ENCODE peak calls at places on chromosomes 2 and 18, in nine cellular contexts. R is activated T-helper 1 cell treated with anti-CD3 and anti-CD28 coated beads, Interleukin-2, amount 50 U/mL, for 16 hours; U is IMR-90; I is nephron progenitor cell; H is H9; Q is thyroid gland; E is Peyer's patch; B is activated T-cell treated with anti-CD3 and anti-CD28 coated beads for 4 hours; T is GM23338. G is an unnamed sample.

GRCh38 chr2:235264121-235264493 is 229.7 kb upstream of the AGAP1 start:
- DNase-seq in U (no peak), H (no peak), I (no peak), R (no peak), Q (no peak), B (no peak), E (no peak), T (no peak), G (no peak)

GRCh38 chr18:57188851-57189565 is 42.1 kb downstream of the BOD1L2 start:
- DNase-seq in R (no peak), B (no peak), H (no peak), U (no peak), I (no peak), Q (no peak), T (no peak), E (no peak), G (no peak)

GRCh38 chr2:182866461-182867369 is at the start of gene FRZB:
- DNase-seq in Q (peak), U (peak), I (peak), E (peak), T (peak), B (no peak), H (peak), R (no peak), G (no peak)

GRCh38 chr2:204483497-204484164 is 61.6 kb upstream of the PARD3B start:
- DNase-seq in Q (peak), T (no peak), E (no peak), H (no peak), I (no peak), U (no peak), R (no peak), B (no peak), G (no peak)

GRCh38 chr2:36423172-36423571 is 67.6 kb downstream of the CRIM1 start:
- DNase-seq in H (no peak), B (no peak), U (no peak), I (no peak), Q (no peak), R (no peak), T (no peak), E (no peak), G (no peak)

GRCh38 chr18:27605107-27605834 is 420.2 kb upstream of the CHST9 start:
- DNase-seq in T (peak), I (peak), B (no peak), H (peak), R (no peak), U (peak), Q (peak), E (peak), G (no peak)

GRCh38 chr2:239365071-239365781 is 35.6 kb downstream of the HDAC4 start:
- DNase-seq in B (no peak), E (no peak), R (no peak), I (no peak), H (no peak), Q (no peak), T (no peak), U (no peak), G (no peak)

GRCh38 chr2:102801098-102801718 is 39.4 kb downstream of the TMEM182 start:
- DNase-seq in R (no peak), B (no peak), H (no peak), U (peak), I (no peak), E (no peak), T (peak), Q (no peak), G (no peak)

GRCh38 chr18:8351173-8351572 is 258.1 kb upstream of the RAB12 start:
- DNase-seq in R (no peak), E (no peak), T (no peak), H (no peak), U (peak), I (no peak), Q (no peak), B (no peak), G (no peak)

GRCh38 chr2:124815386-124815785 is 790.3 kb downstream of the CNTNAP5 start:
- DNase-seq in Q (no peak), T (no peak), R (no peak), E (no peak), U (no peak), H (no peak), I (no peak), B (no peak), G (no peak)

GRCh38 chr2:102289129-102289528 is 22.2 kb upstream of the IL1RL1 start:
- DNase-seq in E (no peak), B (no peak), I (no peak), U (peak), T (no peak), H (no peak), R (no peak), Q (no peak), G (no peak)

GRCh38 chr2:128375454-128375853 is 56.8 kb upstream of the HS6ST1 start:
- DNase-seq in H (no peak), T (no peak), B (no peak), U (no peak), E (peak), Q (peak), I (no peak), R (no peak), G (peak)

GRCh38 chr2:193776988-193777387 is 1582.3 kb upstream of the TMEFF2 start:
- DNase-seq in E (no peak), T (no peak), B (no peak), Q (no peak), U (no peak), H (no peak), R (no peak), I (no peak), G (no peak)

GRCh38 chr2:64298161-64298560 is 153.9 kb upstream of the PELI1 start:
- DNase-seq in E (no peak), T (no peak), Q (no peak), B (no peak), H (no peak), I (no peak), R (no peak), U (no peak), G (no peak)

GRCh38 chr2:57373530-57373929 is 673.1 kb upstream of the VRK2 start:
- DNase-seq in T (no peak), U (peak), B (no peak), I (no peak), E (no peak), H (no peak), R (no peak), Q (no peak), G (no peak)

GRCh38 chr2:62966995-62967394 is 83.6 kb upstream of the OTX1 start:
- DNase-seq in E (no peak), H (no peak), B (no peak), I (no peak), Q (no peak), T (no peak), U (no peak), R (no peak), G (no peak)

GRCh38 chr18:62717850-62718229 is 2.5 kb downstream of the PHLPP1 start:
- DNase-seq in I (no peak), E (no peak), B (no peak), Q (no peak), U (peak), T (no peak), R (no peak), H (no peak), G (no peak)

GRCh38 chr18:48300463-48300961 is 108.7 kb downstream of the ZBTB7C start:
- DNase-seq in U (no peak), B (no peak), H (peak), T (peak), I (peak), R (no peak), Q (no peak), E (no peak), G (no peak)

GRCh38 chr18:50446629-50447028 is 71.8 kb downstream of the SKA1 start:
- DNase-seq in I (no peak), R (no peak), H (no peak), B (no peak), E (no peak), T (peak), Q (no peak), U (no peak), G (no peak)

GRCh38 chr2:101781730-101782426 is 84.4 kb downstream of the MAP4K4 start:
- DNase-seq in R (no peak), I (no peak), H (no peak), B (no peak), U (no peak), E (no peak), Q (no peak), T (no peak), G (no peak)

GRCh38 chr18:23232331-23232730 is 97.0 kb downstream of the CABLES1 start:
- DNase-seq in E (no peak), I (no peak), H (no peak), Q (no peak), U (no peak), B (no peak), R (no peak), T (no peak), G (no peak)

GRCh38 chr2:72796766-72797165 is 29.1 kb downstream of the EXOC6B start:
- DNase-seq in R (no peak), B (no peak), I (no peak), Q (no peak), H (no peak), E (no peak), U (no peak), T (no peak), G (no peak)

GRCh38 chr2:2870106-2870505 is 507.5 kb downstream of the EIPR1 start:
- DNase-seq in U (no peak), Q (no peak), H (no peak), R (no peak), B (no peak), I (no peak), T (no peak), E (peak), G (no peak)

GRCh38 chr2:3447789-3448317 is 68.4 kb downstream of the TRAPPC12 start:
- DNase-seq in B (no peak), H (no peak), U (no peak), T (no peak), R (no peak), E (no peak), Q (no peak), I (no peak), G (no peak)

GRCh38 chr18:77065221-77065981 is 67.2 kb downstream of the MBP start:
- DNase-seq in T (no peak), I (no peak), R (no peak), B (no peak), H (no peak), U (peak), Q (no peak), E (no peak), G (no peak)

GRCh38 chr2:65186093-65186868 is 41.4 kb upstream of the ACTR2 start:
- DNase-seq in Q (no peak), H (no peak), E (no peak), U (no peak), T (no peak), B (no peak), R (no peak), I (no peak), G (no peak)

GRCh38 chr2:46824611-46825010 is 91.0 kb downstream of the MCFD2 start:
- DNase-seq in I (no peak), T (no peak), E (no peak), R (no peak), B (no peak), Q (no peak), H (no peak), U (no peak), G (no peak)

GRCh38 chr2:126657636-126658315 is 1.8 kb downstream of the GYPC start:
- DNase-seq in H (peak), E (peak), I (peak), R (peak), U (peak), B (peak), Q (peak), T (peak), G (peak)

GRCh38 chr2:213216461-213216860 is 65.0 kb upstream of the IKZF2 start:
- DNase-seq in R (no peak), Q (no peak), U (peak), E (no peak), B (no peak), I (no peak), H (no peak), T (no peak), G (no peak)

GRCh38 chr18:57925706-57926105 is 118.3 kb upstream of the NEDD4L start:
- DNase-seq in I (no peak), T (no peak), R (no peak), B (no peak), U (peak), H (no peak), Q (no peak), E (no peak), G (no peak)